ENCODE peak calls at places on chromosomes 7 and 10, in four cellular contexts. W is neuronal stem cell, Q is H9, P is IMR-90. V is an unnamed sample.

GRCh38 chr10:129545257-129545656 is 78.2 kb downstream of the MGMT start:
- DNase-seq in W (no peak), Q (no peak), P (peak; percentile 49), V (peak; percentile 37)

GRCh38 chr10:122461729-122462532 is 578 bp downstream of the HTRA1 start:
- DNase-seq in W (no peak), Q (no peak), P (no peak), V (peak; percentile 46)

GRCh38 chr10:76906221-76906620 is 731.4 kb downstream of the KCNMA1 start:
- DNase-seq in W (no peak), Q (no peak), P (no peak), V (no peak)

GRCh38 chr7:2405601-2406345 is 2.4 kb downstream of the CHST12 start:
- DNase-seq in W (no peak), Q (no peak), P (no peak), V (no peak)

GRCh38 chr7:122303522-122303970 is 1.0 kb downstream of the FEZF1 start:
- DNase-seq in W (no peak), Q (no peak), P (no peak), V (no peak)

GRCh38 chr7:80277434-80278427 is 143.1 kb downstream of the GNAI1 start:
- DNase-seq in W (no peak), Q (no peak), P (peak; percentile 32), V (peak; percentile 90)

GRCh38 chr7:115953554-115954248 is 76.9 kb downstream of the TFEC start:
- DNase-seq in W (no peak), Q (no peak), P (no peak), V (no peak)

GRCh38 chr10:112203328-112204076 is 19.9 kb upstream of the GPAM start:
- DNase-seq in W (no peak), Q (no peak), P (peak; percentile 46), V (no peak)

GRCh38 chr7:76333388-76334101 is 25.2 kb downstream of the YWHAG start:
- DNase-seq in W (no peak), Q (no peak), P (no peak), V (peak; percentile 61)

GRCh38 chr7:131188367-131189339 is 139.0 kb upstream of the MKLN1 start:
- DNase-seq in W (no peak), Q (no peak), P (peak; percentile 98), V (peak; percentile 98)

GRCh38 chr10:80187465-80188409 is 17.6 kb downstream of the ANXA11 start:
- DNase-seq in W (no peak), Q (no peak), P (no peak), V (no peak)

GRCh38 chr7:101377189-101377736 is 14.6 kb downstream of the COL26A1 start:
- DNase-seq in W (no peak), Q (no peak), P (no peak), V (no peak)

GRCh38 chr10:110524179-110524863 is 26.6 kb downstream of the DUSP5 start:
- DNase-seq in W (no peak), Q (no peak), P (no peak), V (no peak)

GRCh38 chr10:122835908-122836307 is 9.7 kb downstream of the CUZD1 start:
- DNase-seq in W (no peak), Q (no peak), P (no peak), V (no peak)

GRCh38 chr10:43045246-43045621 is 31.6 kb upstream of the RET start:
- DNase-seq in W (no peak), Q (no peak), P (no peak), V (no peak)

GRCh38 chr7:95865716-95866371 is 93.5 kb downstream of the DYNC1I1 start:
- DNase-seq in W (peak; percentile 20), Q (peak; percentile 32), P (peak; percentile 8), V (peak; percentile 45)

GRCh38 chr7:158818325-158819213 is 10.7 kb downstream of the ESYT2 start:
- DNase-seq in W (peak; percentile 51), Q (peak; percentile 78), P (peak; percentile 96), V (peak; percentile 100)

GRCh38 chr10:122258136-122259074 is 12.7 kb upstream of the BTBD16 start:
- DNase-seq in W (no peak), Q (no peak), P (peak; percentile 69), V (peak; percentile 77)

GRCh38 chr10:121338206-121338991 is 259.8 kb downstream of the FGFR2 start:
- DNase-seq in W (no peak), Q (no peak), P (no peak), V (no peak)

GRCh38 chr7:1432411-1433082 is 26.7 kb downstream of the MICALL2 start:
- DNase-seq in W (peak; percentile 78), Q (peak; percentile 71), P (peak; percentile 27), V (peak; percentile 56)

GRCh38 chr10:97016728-97017473 is 168.9 kb downstream of the SLIT1 start:
- DNase-seq in W (no peak), Q (peak; percentile 20), P (no peak), V (no peak)

GRCh38 chr7:101126651-101127459 is at the start of gene SERPINE1:
- DNase-seq in W (no peak), Q (peak; percentile 87), P (peak; percentile 100), V (peak; percentile 100)

GRCh38 chr10:32065871-32066270 is 9.6 kb upstream of the KIF5B start:
- DNase-seq in W (no peak), Q (no peak), P (peak; percentile 76), V (no peak)

GRCh38 chr7:80039255-80039884 is 95.3 kb upstream of the GNAI1 start:
- DNase-seq in W (no peak), Q (no peak), P (peak; percentile 36), V (peak; percentile 49)

GRCh38 chr7:130288829-130289228 is 4.1 kb upstream of the CPA4 start:
- DNase-seq in W (no peak), Q (no peak), P (no peak), V (no peak)

GRCh38 chr7:103644319-103644718 is 198.3 kb upstream of the SLC26A5 start:
- DNase-seq in W (no peak), Q (no peak), P (no peak), V (no peak)

GRCh38 chr10:91591792-91592165 is 41.1 kb downstream of the PPP1R3C start:
- DNase-seq in W (no peak), Q (no peak), P (no peak), V (no peak)

GRCh38 chr7:43764807-43765491 is 6.5 kb downstream of the BLVRA start:
- DNase-seq in W (no peak), Q (no peak), P (peak; percentile 43), V (peak; percentile 58)

GRCh38 chr7:43522406-43523156 is 60.3 kb upstream of the STK17A start:
- DNase-seq in W (no peak), Q (no peak), P (peak; percentile 23), V (peak; percentile 37)

GRCh38 chr10:68110027-68110426 is 739 bp downstream of the MYPN start:
- DNase-seq in W (no peak), Q (no peak), P (peak; percentile 81), V (peak; percentile 25)

GRCh38 chr7:105773030-105773460 is 103.4 kb downstream of the ATXN7L1 start:
- DNase-seq in W (no peak), Q (peak; percentile 57), P (no peak), V (no peak)

GRCh38 chr7:105775580-105775979 is 100.8 kb downstream of the ATXN7L1 start:
- DNase-seq in W (no peak), Q (no peak), P (no peak), V (peak; percentile 73)

GRCh38 chr7:105778956-105779355 is 97.4 kb downstream of the ATXN7L1 start:
- DNase-seq in W (no peak), Q (no peak), P (no peak), V (no peak)

GRCh38 chr7:105776986-105777910 is 99.2 kb downstream of the ATXN7L1 start:
- DNase-seq in W (no peak), Q (no peak), P (peak; percentile 32), V (peak; percentile 75)

DNA sequence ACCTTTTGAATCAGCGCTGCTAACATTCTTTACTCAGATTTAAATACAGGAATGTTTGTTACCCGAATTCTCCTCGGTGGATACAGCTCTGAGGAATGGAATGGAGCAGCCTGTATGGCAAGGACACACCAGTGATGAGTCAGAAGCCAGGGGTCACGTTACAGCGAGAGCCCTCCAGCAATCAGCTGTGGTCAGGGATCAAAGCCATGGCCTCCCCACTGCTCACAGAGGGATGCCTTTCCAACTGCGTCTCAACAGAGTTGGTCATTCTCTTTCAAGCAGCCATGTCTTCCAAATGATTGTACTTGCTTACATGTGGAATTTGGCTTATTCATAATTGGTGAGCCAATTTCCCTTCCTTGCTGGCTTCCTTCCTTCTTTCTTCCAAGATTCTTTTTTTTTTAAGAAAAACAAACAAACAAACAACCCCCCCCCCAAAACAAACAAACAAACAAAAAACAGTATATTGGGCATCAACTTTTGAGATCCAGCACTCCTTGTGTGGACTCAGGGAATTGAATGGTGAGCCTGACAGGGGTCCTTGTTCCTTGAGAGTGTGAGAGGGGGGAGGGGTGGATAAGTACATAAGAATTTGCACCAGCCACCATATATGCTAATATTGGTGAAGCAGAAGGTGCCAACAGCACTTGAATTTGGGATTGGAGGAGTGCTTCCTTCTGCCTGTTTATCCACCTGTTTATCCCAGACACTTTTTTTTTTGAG is 100.2 kb downstream of the ATXN7L1 start:
- DNase-seq in W (no peak), Q (peak; percentile 96), P (peak; percentile 100), V (peak; percentile 98)
- H2BK5ac ChIP-seq in W (no peak overlapping the region), Q (no peak overlapping the region), P (peak overlapping the region; percentile 67), V (peak overlapping the region; percentile 24)

DNA sequence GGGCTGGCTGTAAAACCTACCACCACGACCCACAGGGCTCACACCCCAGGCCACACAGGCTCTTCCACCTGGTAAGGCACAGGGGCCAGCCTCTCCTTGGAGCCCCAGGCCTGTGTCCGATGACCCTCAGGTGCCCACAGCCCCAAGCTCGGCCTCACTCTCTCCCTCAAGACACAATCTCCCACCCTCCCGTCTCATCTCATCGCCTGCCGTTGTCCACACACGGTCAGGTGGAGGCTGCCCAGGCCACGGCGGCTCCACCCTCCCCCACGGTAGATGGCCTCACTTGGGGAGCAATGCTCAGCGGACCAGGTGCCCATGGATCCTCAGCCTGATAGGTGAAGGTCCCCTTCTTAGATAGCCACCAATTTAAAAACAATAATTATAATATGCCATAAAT is 8.7 kb upstream of the UTF1 start:
- DNase-seq in W (no peak), Q (no peak), P (no peak), V (no peak)
- H2BK5ac ChIP-seq in W (no peak overlapping the region), Q (no peak overlapping the region), P (no peak overlapping the region), V (no peak overlapping the region)

DNA sequence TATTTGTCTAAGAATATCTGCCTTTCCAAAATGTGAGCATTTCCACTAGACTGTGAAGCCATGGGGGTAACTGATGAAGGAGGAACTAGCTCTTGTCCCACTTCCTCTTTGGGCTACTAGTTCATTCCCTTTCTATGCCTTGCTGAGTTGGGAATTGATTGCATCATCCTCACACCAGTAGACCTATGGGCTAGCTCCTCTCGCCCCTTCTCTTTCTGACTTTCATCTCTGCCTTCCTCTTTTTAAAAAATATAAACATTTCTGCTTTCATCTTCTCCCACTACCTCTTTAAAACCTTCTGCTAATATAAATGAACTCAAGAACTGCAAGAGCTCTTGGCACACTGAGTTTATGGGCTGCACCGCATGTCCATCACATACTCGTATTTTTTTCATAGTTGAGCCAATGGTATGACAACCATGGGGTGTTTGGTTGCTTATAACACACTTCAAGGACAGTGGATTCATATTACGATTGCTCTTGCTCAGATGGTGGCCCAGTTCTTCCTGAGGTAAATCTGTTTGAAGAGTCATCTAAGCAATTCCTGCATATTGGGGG is 182.0 kb downstream of the REEP3 start:
- DNase-seq in W (no peak), Q (no peak), P (peak; percentile 43), V (peak; percentile 28)
- H2BK5ac ChIP-seq in W (no peak overlapping the region), Q (no peak overlapping the region), P (no peak overlapping the region), V (no peak overlapping the region)

DNA sequence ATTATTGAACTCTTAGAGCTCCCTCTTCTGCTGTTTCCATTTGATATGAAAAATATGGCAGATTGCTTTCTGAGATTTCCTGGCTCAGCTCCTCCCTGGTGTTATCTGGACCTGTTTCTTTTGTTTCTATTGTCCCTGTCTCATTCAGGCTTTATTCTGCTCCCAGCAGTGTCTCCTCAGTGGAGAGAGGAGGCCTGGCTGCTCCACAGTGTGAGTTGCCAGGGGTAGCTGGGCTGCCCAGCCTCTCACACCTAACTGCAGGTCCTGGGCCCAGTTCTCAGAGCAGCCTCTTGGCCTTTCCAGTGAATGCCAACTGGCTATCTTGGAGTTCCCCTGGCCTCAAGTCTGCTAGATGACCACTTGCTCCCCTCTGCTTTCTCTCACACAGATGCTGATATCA is 127.0 kb downstream of the VPS41 start:
- DNase-seq in W (no peak), Q (peak; percentile 46), P (no peak), V (no peak)
- H2BK5ac ChIP-seq in W (no peak overlapping the region), Q (no peak overlapping the region), P (no peak overlapping the region), V (no peak overlapping the region)

V was measured in mesenchymal stem cell.